ENCODE peak calls at places on chromosomes 4 and X, in four cellular contexts. X is nephron progenitor cell, A is type B pancreatic cell, W is AG04450. V is an unnamed sample.

GRCh38 chr4:132437117-132437516 is 712.0 kb upstream of the PCDH10 start:
- DNase-seq in X (no peak), A (no peak), W (no peak), V (no peak)

GRCh38 chr4:36308150-36308549 is 26.7 kb downstream of the DTHD1 start:
- DNase-seq in X (no peak), A (no peak), W (no peak), V (no peak)

GRCh38 chr4:110033994-110034393 is 121.3 kb downstream of the EGF start:
- DNase-seq in X (no peak), A (no peak), W (no peak), V (no peak)

GRCh38 chr4:25441519-25442117 is 64.6 kb downstream of the ANAPC4 start:
- DNase-seq in X (peak; percentile 64), A (no peak), W (peak; percentile 7), V (peak; percentile 60)

GRCh38 chr4:129429566-129430339 is 333.8 kb downstream of the C4orf33 start:
- DNase-seq in X (no peak), A (no peak), W (no peak), V (no peak)

GRCh38 chr4:47837582-47838294 is at the start of gene CORIN:
- DNase-seq in X (peak; percentile 7), A (no peak), W (no peak), V (no peak)

GRCh38 chr4:154407483-154407882 is 84.1 kb downstream of the DCHS2 start:
- DNase-seq in X (no peak), A (no peak), W (no peak), V (no peak)

GRCh38 chr4:146087856-146088255 is 87.7 kb upstream of the LSM6 start:
- DNase-seq in X (no peak), A (no peak), W (no peak), V (no peak)

GRCh38 chrX:48890296-48890925 is 7.2 kb downstream of the TIMM17B start:
- DNase-seq in X (no peak), A (no peak), W (no peak), V (no peak)

GRCh38 chr4:6152879-6153705 is 47.3 kb downstream of the JAKMIP1 start:
- DNase-seq in X (no peak), A (no peak), W (no peak), V (no peak)

GRCh38 chr4:46389301-46389761 is 597 bp downstream of the GABRA2 start:
- DNase-seq in X (peak; percentile 47), A (peak; percentile 64), W (no peak), V (peak; percentile 12)

GRCh38 chrX:68018248-68019203 is 414.8 kb downstream of the OPHN1 start:
- DNase-seq in X (peak; percentile 25), A (no peak), W (no peak), V (peak; percentile 8)

GRCh38 chr4:157739237-157739636 is 433.6 kb downstream of the GASK1B start:
- DNase-seq in X (no peak), A (no peak), W (no peak), V (no peak)

GRCh38 chr4:32290102-32290501 is 1569.9 kb downstream of the PCDH7 start:
- DNase-seq in X (no peak), A (no peak), W (no peak), V (no peak)

GRCh38 chrX:65668362-65669310 is 1.2 kb downstream of the MSN start:
- DNase-seq in X (peak; percentile 16), A (no peak), W (no peak), V (peak; percentile 2)

GRCh38 chr4:2796261-2797187 is 3.6 kb downstream of the SH3BP2 start:
- DNase-seq in X (no peak), A (no peak), W (no peak), V (no peak)

GRCh38 chrX:94545722-94546121 is 871.7 kb downstream of the FAM133A start:
- DNase-seq in X (no peak), A (no peak), W (no peak), V (no peak)

GRCh38 chr4:4420421-4420820 is 33.5 kb downstream of the NSG1 start:
- DNase-seq in X (no peak), A (peak; percentile 53), W (no peak), V (no peak)

GRCh38 chr4:70734168-70734954 is 12.6 kb downstream of the RUFY3 start:
- DNase-seq in X (no peak), A (no peak), W (no peak), V (no peak)

GRCh38 chr4:156771171-156771837 is 200.3 kb downstream of the PDGFC start:
- DNase-seq in X (peak; percentile 6), A (no peak), W (no peak), V (no peak)

GRCh38 chr4:13647012-13647411 is 19.5 kb upstream of the BOD1L1 start:
- DNase-seq in X (no peak), A (no peak), W (no peak), V (no peak)

GRCh38 chrX:3585719-3586118 is 127.7 kb downstream of the PRKX start:
- DNase-seq in X (no peak), A (no peak), W (no peak), V (no peak)

GRCh38 chrX:150942958-150943594 is 40.1 kb upstream of the HMGB3 start:
- DNase-seq in X (no peak), A (no peak), W (no peak), V (no peak)

GRCh38 chrX:120419465-120419864 is 49.6 kb downstream of the LAMP2 start:
- DNase-seq in X (no peak), A (no peak), W (no peak), V (no peak)

GRCh38 chr4:169131556-169132208 is 121.6 kb upstream of the CBR4 start:
- DNase-seq in X (no peak), A (no peak), W (no peak), V (no peak)

GRCh38 chrX:30521440-30522182 is 56.0 kb downstream of the TASL start:
- DNase-seq in X (no peak), A (no peak), W (no peak), V (no peak)

GRCh38 chr4:177492022-177492421 is 49.8 kb upstream of the AGA start:
- DNase-seq in X (no peak), A (no peak), W (no peak), V (no peak)

GRCh38 chr4:79227896-79228295 is 98.0 kb downstream of the NAA11 start:
- DNase-seq in X (no peak), A (no peak), W (no peak), V (no peak)

GRCh38 chrX:15973299-15973698 is 118.7 kb upstream of the AP1S2 start:
- DNase-seq in X (no peak), A (no peak), W (no peak), V (peak; percentile 10)

DNA sequence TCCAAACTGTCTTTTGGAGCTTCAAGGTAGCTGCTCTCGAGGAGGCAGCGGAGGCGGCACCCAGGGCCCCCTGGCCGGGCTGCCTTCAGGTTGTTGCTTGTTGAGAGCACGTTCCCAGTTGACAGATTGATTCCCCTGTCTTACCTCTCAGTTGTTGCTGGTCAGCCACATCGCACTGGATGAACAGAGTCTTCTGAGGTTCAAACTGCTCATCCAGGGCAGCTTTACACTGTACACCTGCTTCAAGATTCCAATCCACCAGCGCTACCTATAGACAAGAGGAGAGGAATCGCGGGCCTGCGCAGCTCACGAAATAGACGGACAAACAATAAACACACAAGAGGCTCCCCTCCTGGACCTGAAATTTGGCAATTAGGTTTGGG is 497 bp downstream of the HPGD start:
- DNase-seq in X (peak; percentile 12), A (no peak), W (no peak), V (peak; percentile 2)
- TF ChIP-seq CTCF in X (no peak), A (no peak), W (no peak), V (no peak)

GRCh38 chrX:88940904-88941303 is 193.9 kb downstream of the CPXCR1 start:
- DNase-seq in X (no peak), A (no peak), W (no peak), V (no peak)

DNA sequence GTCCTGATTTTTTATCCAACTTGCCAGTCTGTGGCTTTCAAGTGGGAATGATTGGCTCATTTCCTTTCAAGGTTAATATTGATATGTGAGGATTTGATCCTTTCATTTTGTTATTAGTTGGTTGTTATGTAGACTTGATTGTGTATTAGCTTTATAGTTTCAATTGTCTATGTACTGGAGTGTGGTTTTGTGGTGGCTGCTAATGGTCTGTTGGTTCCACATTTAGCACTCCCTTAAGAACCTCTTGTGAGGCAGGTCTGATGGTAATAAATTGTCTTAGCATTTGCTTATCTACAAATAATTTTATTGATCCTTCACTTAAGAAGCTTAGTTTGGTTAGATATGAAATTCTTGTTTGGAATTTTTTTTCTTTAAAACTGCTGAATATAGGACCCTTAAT is 190.6 kb downstream of the CPXCR1 start:
- DNase-seq in X (no peak), A (no peak), W (no peak), V (no peak)
- TF ChIP-seq CTCF in X (no peak), A (no peak), W (no peak), V (no peak)

DNA sequence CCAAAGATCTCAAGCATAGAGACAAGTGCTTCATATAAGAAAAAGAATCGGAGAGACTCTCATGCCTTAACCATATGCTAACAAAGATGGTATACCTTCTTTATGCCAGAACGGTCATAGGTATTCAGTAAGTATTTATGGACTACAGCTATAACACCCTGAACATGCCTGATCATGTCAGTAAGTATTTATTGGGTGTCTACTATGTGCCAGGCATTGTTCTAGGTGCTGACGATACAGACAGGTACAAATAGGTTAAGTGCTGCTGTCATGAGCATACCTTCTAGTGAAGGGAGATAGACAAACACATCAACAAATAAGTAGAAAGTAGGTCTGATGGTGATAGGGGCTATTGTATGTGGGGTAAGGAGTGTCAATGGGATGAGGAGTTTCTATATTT is 9.5 kb upstream of the MID1 start:
- DNase-seq in X (no peak), A (no peak), W (no peak), V (no peak)
- TF ChIP-seq CTCF in X (no peak), A (no peak), W (no peak), V (no peak)

DNA sequence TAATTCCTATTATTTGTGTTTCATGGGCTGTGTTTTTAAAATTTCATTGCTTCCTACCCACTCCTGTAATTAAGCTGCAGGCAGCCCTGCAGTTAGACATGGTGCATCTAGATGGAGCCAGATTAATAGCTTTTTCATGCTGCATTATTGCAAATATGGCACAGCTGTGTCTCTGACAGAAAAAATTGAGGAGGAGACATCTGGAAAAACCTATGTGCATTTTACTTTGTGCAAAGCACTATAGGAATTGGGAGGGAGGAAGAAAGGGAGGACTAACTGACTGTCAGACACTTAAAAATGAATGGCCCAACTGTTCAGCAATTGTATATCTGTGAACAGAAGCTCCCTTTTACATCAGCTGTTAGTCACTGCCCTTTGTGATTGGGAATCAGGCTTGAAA is 8.1 kb upstream of the RPGR start:
- DNase-seq in X (no peak), A (no peak), W (no peak), V (no peak)
- TF ChIP-seq CTCF in X (no peak), A (peak; percentile 31), W (peak; percentile 4), V (no peak)

GRCh38 chrX:82218361-82218760 is 1016.5 kb downstream of the SH3BGRL start:
- DNase-seq in X (no peak), A (no peak), W (no peak), V (no peak)
- TF ChIP-seq CTCF in X (peak; percentile 34), A (peak; percentile 66), W (no peak), V (peak; percentile 63)

GRCh38 chr4:7877131-7877530 is 62.5 kb downstream of the AFAP1 start:
- DNase-seq in X (no peak), A (no peak), W (no peak), V (no peak)

GRCh38 chr4:7873881-7874280 is 65.8 kb downstream of the AFAP1 start:
- DNase-seq in X (no peak), A (no peak), W (no peak), V (no peak)

GRCh38 chr4:7874838-7875237 is 64.8 kb downstream of the AFAP1 start:
- DNase-seq in X (no peak), A (no peak), W (no peak), V (no peak)

GRCh38 chr4:7878323-7878722 is 61.3 kb downstream of the AFAP1 start:
- DNase-seq in X (no peak), A (no peak), W (no peak), V (no peak)

GRCh38 chr4:7876096-7876993 is 63.3 kb downstream of the AFAP1 start:
- DNase-seq in X (peak; percentile 20), A (no peak), W (no peak), V (peak; percentile 8)
- TF ChIP-seq CTCF in X (peak; percentile 23), A (peak; percentile 45), W (peak; percentile 61), V (peak; percentile 39)